ENCODE peak calls at places on chromosomes 6 and 20, in four cellular contexts. One of them, this sample, is unnamed.
A peak's percentile ranks its signal among the peaks of the same experiment; 100 is the strongest.

GRCh38 chr6:132202569-132202968 is 198.7 kb downstream of the MOXD1 start:
- DNase-seq in adrenal gland: no peak
- DNase-seq in HepG2: no peak
- DNase-seq in IMR-90: peak; percentile 96
- DNase-seq in this sample: no peak

GRCh38 chr6:28977351-28978136 is 27.6 kb downstream of the ZNF311 start:
- DNase-seq in adrenal gland: no peak
- DNase-seq in HepG2: no peak
- DNase-seq in IMR-90: peak; percentile 50
- DNase-seq in this sample: no peak

GRCh38 chr6:52834481-52834880 is 6.1 kb downstream of the GSTA5 start:
- DNase-seq in adrenal gland: no peak
- DNase-seq in IMR-90: peak; percentile 18
- DNase-seq in HepG2: no peak
- DNase-seq in this sample: no peak

GRCh38 chr6:133368664-133369063 is 127.5 kb downstream of the EYA4 start:
- DNase-seq in HepG2: peak; percentile 22
- DNase-seq in IMR-90: peak; percentile 10
- DNase-seq in adrenal gland: no peak
- DNase-seq in this sample: no peak

GRCh38 chr6:15285682-15286294 is 39.9 kb downstream of the JARID2 start:
- DNase-seq in HepG2: no peak
- DNase-seq in adrenal gland: no peak
- DNase-seq in IMR-90: peak; percentile 47
- DNase-seq in this sample: no peak

GRCh38 chr20:17629678-17630089 is 52.4 kb downstream of the RRBP1 start:
- DNase-seq in IMR-90: no peak
- DNase-seq in HepG2: no peak
- DNase-seq in adrenal gland: no peak
- DNase-seq in this sample: no peak

GRCh38 chr6:82144852-82145332 is 102.7 kb downstream of the IBTK start:
- DNase-seq in HepG2: peak; percentile 56
- DNase-seq in adrenal gland: peak; percentile 66
- DNase-seq in IMR-90: peak; percentile 93
- DNase-seq in this sample: no peak

GRCh38 chr20:40582531-40582930 is 106.5 kb downstream of the MAFB start:
- DNase-seq in HepG2: peak; percentile 33
- DNase-seq in adrenal gland: no peak
- DNase-seq in IMR-90: no peak
- DNase-seq in this sample: no peak

GRCh38 chr6:169971171-169971861 is 219.9 kb downstream of the ERMARD start:
- DNase-seq in IMR-90: no peak
- DNase-seq in HepG2: no peak
- DNase-seq in adrenal gland: peak; percentile 7
- DNase-seq in this sample: peak; percentile 80

DNA sequence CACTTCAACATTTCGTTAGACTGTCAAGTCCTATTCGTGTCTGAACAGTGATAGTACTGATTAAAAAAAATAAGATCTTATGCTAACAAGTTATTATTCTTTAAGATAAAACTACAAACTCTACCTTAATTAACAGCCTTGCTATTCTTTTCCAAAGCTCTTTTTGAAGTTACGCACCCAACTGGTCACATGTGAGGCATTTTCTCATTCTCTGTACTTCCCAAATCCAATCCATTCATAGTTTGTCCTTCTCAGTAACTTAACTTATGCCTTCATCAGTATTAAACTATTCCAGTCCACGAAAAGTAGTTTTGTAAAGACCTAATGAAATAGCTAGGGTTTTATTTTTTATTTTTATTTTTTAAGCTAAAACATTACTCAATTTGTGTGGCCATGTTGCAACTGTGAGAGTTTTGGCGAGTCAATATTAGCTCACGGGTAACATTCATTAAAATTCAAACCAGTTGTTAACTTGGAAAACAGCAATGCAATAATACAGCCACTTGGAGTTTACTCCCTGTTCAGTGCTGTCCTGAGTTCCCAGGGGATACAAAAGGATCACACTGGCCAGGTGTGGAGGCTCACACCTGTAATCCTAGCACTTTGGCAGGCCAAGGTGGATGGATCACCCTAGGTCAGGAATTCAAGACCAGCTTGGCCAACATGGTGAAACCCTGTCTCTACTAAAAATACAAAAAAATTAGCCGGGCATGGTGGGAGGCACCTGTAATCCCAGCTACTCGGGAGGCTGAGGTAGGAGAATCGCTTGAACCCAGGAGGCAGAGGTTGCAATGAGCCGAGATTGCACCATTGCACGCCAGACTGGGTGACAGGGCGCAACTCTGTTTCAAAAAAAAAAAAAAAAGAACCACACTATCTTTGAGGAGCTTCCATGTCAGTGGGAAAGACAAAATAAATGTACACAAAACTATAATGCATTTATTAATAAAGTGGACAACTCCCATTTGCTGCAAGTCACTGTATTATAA is 27.9 kb upstream of the EEF1A1 start:
- DNase-seq in IMR-90: no peak
- DNase-seq in adrenal gland: no peak
- DNase-seq in HepG2: peak; percentile 52
- DNase-seq in this sample: no peak
- TF ChIP-seq CTCF in IMR-90: no peak
- TF ChIP-seq CTCF in adrenal gland: no peak
- TF ChIP-seq CTCF in HepG2: no peak
- TF ChIP-seq CTCF in this sample: no peak

DNA sequence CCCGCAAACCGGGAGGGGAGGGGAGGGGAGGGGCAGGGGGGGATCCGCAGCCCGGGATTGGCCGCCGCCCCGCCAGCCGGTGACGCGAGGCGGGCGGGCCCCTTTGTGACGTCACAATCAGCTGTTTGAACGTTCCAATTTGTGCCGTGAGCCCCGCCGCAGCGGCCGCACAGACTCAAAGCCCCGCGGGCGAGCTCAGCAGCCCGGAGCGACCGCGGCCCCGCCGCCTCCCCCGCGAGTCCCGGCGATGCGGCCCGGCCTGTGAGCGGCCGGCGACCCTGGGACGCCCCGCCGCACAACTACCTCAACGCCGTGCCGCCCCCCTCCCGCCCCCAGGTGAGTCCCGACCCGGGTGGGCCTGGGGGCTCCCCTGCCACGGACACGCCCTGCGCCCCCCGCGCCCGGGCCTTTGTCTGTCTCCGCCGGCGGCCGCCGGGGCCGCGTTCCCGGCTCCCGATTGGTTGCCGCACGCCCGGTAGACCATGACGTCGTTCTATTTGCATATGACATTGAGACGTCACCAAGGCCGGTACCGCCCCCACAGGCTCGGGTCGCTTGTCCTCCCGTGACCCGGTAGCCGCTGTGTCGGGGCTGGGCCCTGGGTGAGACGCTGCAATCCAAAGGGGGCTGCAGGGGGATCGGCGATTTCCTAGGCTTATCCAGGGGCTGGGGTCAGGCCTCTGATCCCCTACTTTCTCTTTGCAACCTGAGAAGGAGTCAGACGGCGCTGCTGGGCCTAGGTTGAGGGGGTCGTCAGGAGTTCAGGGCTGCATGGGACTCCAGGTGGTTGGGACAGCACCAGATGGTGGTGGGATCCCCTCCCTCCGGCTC is at the start of gene TP53INP2:
- DNase-seq in adrenal gland: peak; percentile 96
- DNase-seq in HepG2: peak; percentile 94
- DNase-seq in IMR-90: peak; percentile 91
- DNase-seq in this sample: peak; percentile 98
- TF ChIP-seq POLR2A in adrenal gland: peak; percentile 97
- TF ChIP-seq POLR2A in HepG2: peak; percentile 66
- TF ChIP-seq POLR2A in IMR-90: peak; percentile 96
- TF ChIP-seq POLR2A in this sample: no peak

GRCh38 chr20:62539208-62539607 is 63.4 kb upstream of the GATA5 start:
- DNase-seq in adrenal gland: no peak
- DNase-seq in IMR-90: no peak
- DNase-seq in HepG2: no peak
- DNase-seq in this sample: no peak

GRCh38 chr20:62542862-62543261 is 67.1 kb upstream of the GATA5 start:
- DNase-seq in IMR-90: no peak
- DNase-seq in adrenal gland: no peak
- DNase-seq in HepG2: no peak
- DNase-seq in this sample: no peak

GRCh38 chr20:62539646-62540045 is 63.9 kb upstream of the GATA5 start:
- DNase-seq in IMR-90: no peak
- DNase-seq in HepG2: no peak
- DNase-seq in adrenal gland: no peak
- DNase-seq in this sample: no peak

GRCh38 chr20:62537649-62538292 is 62.0 kb upstream of the GATA5 start:
- DNase-seq in IMR-90: no peak
- DNase-seq in adrenal gland: no peak
- DNase-seq in HepG2: no peak
- DNase-seq in this sample: no peak

GRCh38 chr20:62540504-62540903 is 64.7 kb upstream of the GATA5 start:
- DNase-seq in IMR-90: no peak
- DNase-seq in adrenal gland: no peak
- DNase-seq in HepG2: no peak
- DNase-seq in this sample: no peak
- TF ChIP-seq CTCF in IMR-90: no peak
- TF ChIP-seq CTCF in adrenal gland: no peak
- TF ChIP-seq CTCF in HepG2: no peak
- TF ChIP-seq CTCF in this sample: no peak

GRCh38 chr6:101534386-101534785 is 140.9 kb downstream of the GRIK2 start:
- DNase-seq in IMR-90: peak; percentile 48
- DNase-seq in adrenal gland: no peak
- DNase-seq in HepG2: no peak
- DNase-seq in this sample: no peak
- TF ChIP-seq POLR2A in IMR-90: no peak
- TF ChIP-seq POLR2A in adrenal gland: no peak
- TF ChIP-seq POLR2A in HepG2: no peak
- TF ChIP-seq POLR2A in this sample: no peak

GRCh38 chr6:162181741-162182401 is 545.7 kb downstream of the PRKN start:
- DNase-seq in HepG2: no peak
- DNase-seq in IMR-90: no peak
- DNase-seq in adrenal gland: no peak
- DNase-seq in this sample: no peak
- TF ChIP-seq CTCF in HepG2: no peak
- TF ChIP-seq CTCF in IMR-90: no peak
- TF ChIP-seq CTCF in adrenal gland: no peak
- TF ChIP-seq CTCF in this sample: no peak

GRCh38 chr6:30556964-30557682 is at the start of gene PRR3:
- DNase-seq in HepG2: peak; percentile 94
- DNase-seq in adrenal gland: peak; percentile 72
- DNase-seq in IMR-90: peak; percentile 88
- DNase-seq in this sample: peak; percentile 94

GRCh38 chr6:30557683-30557981 is 537 bp downstream of the PRR3 start:
- DNase-seq in HepG2: no peak
- DNase-seq in IMR-90: no peak
- DNase-seq in adrenal gland: no peak
- DNase-seq in this sample: peak; percentile 36

GRCh38 chr6:30555428-30556005 is 772 bp downstream of the GNL1 start:
- DNase-seq in adrenal gland: peak; percentile 57
- DNase-seq in HepG2: no peak
- DNase-seq in IMR-90: peak; percentile 23
- DNase-seq in this sample: peak; percentile 88

GRCh38 chr6:30556006-30556713 is at the start of gene GNL1:
- DNase-seq in HepG2: peak; percentile 94
- DNase-seq in adrenal gland: peak; percentile 95
- DNase-seq in IMR-90: peak; percentile 85
- DNase-seq in this sample: peak; percentile 94

GRCh38 chr6:30556714-30556963 is 350 bp upstream of the GNL1 start:
- DNase-seq in adrenal gland: peak; percentile 89
- DNase-seq in HepG2: no peak
- DNase-seq in IMR-90: no peak
- DNase-seq in this sample: no peak
- TF ChIP-seq POLR2A in adrenal gland: no peak
- TF ChIP-seq POLR2A in HepG2: peak; percentile 82
- TF ChIP-seq POLR2A in IMR-90: no peak
- TF ChIP-seq POLR2A in this sample: no peak

GRCh38 chr20:48451401-48451800 is 376.4 kb downstream of the PREX1 start:
- DNase-seq in IMR-90: no peak
- DNase-seq in HepG2: no peak
- DNase-seq in adrenal gland: no peak
- DNase-seq in this sample: no peak
- TF ChIP-seq CTCF in IMR-90: no peak
- TF ChIP-seq CTCF in HepG2: no peak
- TF ChIP-seq CTCF in adrenal gland: no peak
- TF ChIP-seq CTCF in this sample: no peak

GRCh38 chr6:33276864-33277662 is at the start of gene B3GALT4:
- DNase-seq in adrenal gland: peak; percentile 64
- DNase-seq in IMR-90: peak; percentile 68
- DNase-seq in HepG2: no peak
- DNase-seq in this sample: peak; percentile 69
- TF ChIP-seq POLR2A in adrenal gland: peak; percentile 63
- TF ChIP-seq POLR2A in IMR-90: peak; percentile 50
- TF ChIP-seq POLR2A in HepG2: peak; percentile 55
- TF ChIP-seq POLR2A in this sample: peak; percentile 10

DNA sequence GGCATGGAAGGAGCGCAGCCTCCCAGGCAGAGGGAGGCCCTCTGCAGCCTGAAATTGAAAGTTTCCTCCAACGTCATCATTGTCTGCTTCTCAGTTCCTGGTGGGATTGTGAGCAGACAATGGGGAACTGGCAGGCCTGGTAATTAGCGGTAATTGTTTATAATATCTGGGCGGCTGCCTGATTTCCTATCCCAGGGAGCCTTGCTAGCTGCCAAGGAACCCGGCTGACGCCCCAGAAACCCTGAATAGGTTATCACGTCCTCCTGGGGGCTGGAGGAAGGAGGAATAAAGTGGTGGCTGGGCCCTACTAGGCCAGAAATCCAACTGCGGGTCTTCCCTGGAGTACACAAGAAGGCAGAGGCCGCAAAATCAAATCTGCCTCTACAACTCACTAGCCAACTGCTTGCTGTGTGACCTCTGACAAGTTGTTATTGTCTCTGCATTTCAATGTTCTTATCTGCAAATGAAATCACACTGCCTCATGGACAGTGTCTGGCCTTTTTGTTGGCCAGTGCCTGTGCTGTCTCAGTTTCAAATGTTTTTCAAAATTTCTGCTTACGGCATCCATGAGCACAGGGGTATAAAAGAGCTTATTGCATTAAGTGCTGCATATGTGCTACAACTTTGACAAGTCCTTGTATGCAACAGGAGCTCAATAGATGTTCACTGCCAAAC is 16.9 kb downstream of the KCNK15 start:
- DNase-seq in HepG2: no peak
- DNase-seq in IMR-90: no peak
- DNase-seq in adrenal gland: no peak
- DNase-seq in this sample: no peak
- TF ChIP-seq CTCF in HepG2: no peak
- TF ChIP-seq CTCF in IMR-90: no peak
- TF ChIP-seq CTCF in adrenal gland: no peak
- TF ChIP-seq CTCF in this sample: no peak